ENCODE peak calls at places on chromosomes 12 and 14, in nine cellular contexts. Q, A, P, K, M, G, C, O and T are unnamed samples.

GRCh38 chr12:7832059-7832696 is 40.5 kb downstream of the SLC2A14 start:
- DNase-seq in M (peak; percentile 36), P (peak; percentile 50), Q (peak; percentile 46), C (no peak), A (peak; percentile 25), O (peak; percentile 66), K (no peak), G (peak; percentile 14), T (peak; percentile 72)

GRCh38 chr12:58529897-58530296 is 390.4 kb downstream of the LRIG3 start:
- DNase-seq in Q (no peak), G (no peak), M (no peak), K (no peak), O (no peak), C (no peak), P (peak; percentile 86), A (no peak), T (no peak)

GRCh38 chr12:6390084-6390799 is 6.3 kb downstream of the LTBR start:
- DNase-seq in K (no peak), O (no peak), P (no peak), M (no peak), Q (no peak), C (no peak), A (peak; percentile 72), G (no peak), T (no peak)

GRCh38 chr14:69056389-69056788 is 77.3 kb upstream of the ACTN1 start:
- DNase-seq in K (no peak), M (no peak), G (no peak), Q (no peak), A (no peak), C (peak; percentile 53), O (no peak), P (no peak), T (no peak)

GRCh38 chr14:67532998-67533753 is at the start of gene PLEKHH1:
- DNase-seq in A (peak; percentile 87), P (peak; percentile 80), K (no peak), C (peak; percentile 54), O (peak; percentile 84), Q (peak; percentile 74), M (peak; percentile 65), G (peak; percentile 73), T (no peak)

GRCh38 chr12:118760623-118761022 is 220.7 kb upstream of the SRRM4 start:
- DNase-seq in K (no peak), C (no peak), Q (no peak), G (no peak), P (no peak), A (no peak), O (no peak), M (no peak), T (no peak)

GRCh38 chr12:129819391-129819790 is 84.4 kb downstream of the TMEM132D start:
- DNase-seq in O (no peak), C (no peak), M (no peak), P (no peak), A (no peak), G (no peak), K (no peak), Q (no peak), T (no peak)

GRCh38 chr14:50037837-50038236 is 78.5 kb downstream of the VCPKMT start:
- DNase-seq in A (peak; percentile 35), Q (no peak), K (no peak), G (peak; percentile 35), M (no peak), P (no peak), O (no peak), C (peak; percentile 46), T (no peak)

GRCh38 chr14:87979689-87980088 is 13.3 kb downstream of the GALC start:
- DNase-seq in M (no peak), O (no peak), Q (no peak), A (no peak), K (no peak), C (no peak), G (no peak), P (no peak), T (no peak)

GRCh38 chr12:13187399-13187798 is 9.1 kb upstream of the EMP1 start:
- DNase-seq in C (no peak), O (no peak), G (no peak), A (no peak), Q (no peak), K (no peak), M (no peak), P (peak; percentile 91), T (no peak)

GRCh38 chr14:41785696-41786095 is 179.0 kb downstream of the LRFN5 start:
- DNase-seq in P (peak; percentile 21), O (no peak), Q (no peak), A (no peak), C (no peak), G (no peak), M (no peak), K (no peak), T (no peak)

DNA sequence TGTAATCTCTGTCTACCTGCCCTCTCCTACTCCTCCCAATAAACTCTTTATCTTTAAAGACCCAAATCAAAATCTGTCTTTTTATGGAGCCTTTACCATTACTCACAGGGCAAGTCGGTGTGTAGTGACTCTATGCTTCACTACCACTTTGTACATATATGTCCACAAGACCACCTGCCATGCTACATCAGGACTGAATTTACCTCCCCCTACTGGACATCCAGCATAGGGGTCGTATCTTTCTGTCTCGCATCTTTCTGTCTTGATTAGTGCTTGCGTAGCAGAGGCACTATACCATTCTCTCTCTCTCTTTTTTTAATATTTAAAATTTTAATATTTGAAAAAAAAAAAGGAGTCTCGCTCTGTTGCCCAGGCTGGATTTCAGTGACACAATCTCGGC is 587.5 kb downstream of the SOX5 start:
- DNase-seq in A (no peak), G (no peak), P (no peak), K (no peak), Q (no peak), C (no peak), O (no peak), M (no peak), T (no peak)
- TF ChIP-seq CTCF in A (no peak), G (no peak), P (no peak), K (no peak), Q (no peak), C (no peak), O (no peak), M (no peak), T (no peak)

GRCh38 chr14:56498112-56498511 is 81.5 kb upstream of the TMEM260 start:
- DNase-seq in G (no peak), M (no peak), O (no peak), P (no peak), A (no peak), K (no peak), C (no peak), Q (no peak), T (no peak)
- TF ChIP-seq CTCF in G (no peak), M (no peak), O (no peak), P (no peak), A (no peak), K (no peak), C (no peak), Q (no peak), T (no peak)

GRCh38 chr14:53621986-53622385 is 334.6 kb downstream of the BMP4 start:
- DNase-seq in P (no peak), M (no peak), C (no peak), A (no peak), K (no peak), O (no peak), Q (no peak), G (no peak), T (no peak)

GRCh38 chr14:53620890-53621289 is 335.7 kb downstream of the BMP4 start:
- DNase-seq in Q (no peak), A (no peak), M (no peak), O (no peak), K (no peak), C (no peak), P (no peak), G (no peak), T (no peak)

GRCh38 chr14:53620325-53620716 is 336.3 kb downstream of the BMP4 start:
- DNase-seq in C (no peak), M (no peak), O (no peak), K (no peak), G (no peak), A (no peak), Q (no peak), P (no peak), T (no peak)

GRCh38 chr14:53621433-53621832 is 335.2 kb downstream of the BMP4 start:
- DNase-seq in A (no peak), M (no peak), O (no peak), P (no peak), C (no peak), Q (no peak), K (no peak), G (no peak), T (no peak)

DNA sequence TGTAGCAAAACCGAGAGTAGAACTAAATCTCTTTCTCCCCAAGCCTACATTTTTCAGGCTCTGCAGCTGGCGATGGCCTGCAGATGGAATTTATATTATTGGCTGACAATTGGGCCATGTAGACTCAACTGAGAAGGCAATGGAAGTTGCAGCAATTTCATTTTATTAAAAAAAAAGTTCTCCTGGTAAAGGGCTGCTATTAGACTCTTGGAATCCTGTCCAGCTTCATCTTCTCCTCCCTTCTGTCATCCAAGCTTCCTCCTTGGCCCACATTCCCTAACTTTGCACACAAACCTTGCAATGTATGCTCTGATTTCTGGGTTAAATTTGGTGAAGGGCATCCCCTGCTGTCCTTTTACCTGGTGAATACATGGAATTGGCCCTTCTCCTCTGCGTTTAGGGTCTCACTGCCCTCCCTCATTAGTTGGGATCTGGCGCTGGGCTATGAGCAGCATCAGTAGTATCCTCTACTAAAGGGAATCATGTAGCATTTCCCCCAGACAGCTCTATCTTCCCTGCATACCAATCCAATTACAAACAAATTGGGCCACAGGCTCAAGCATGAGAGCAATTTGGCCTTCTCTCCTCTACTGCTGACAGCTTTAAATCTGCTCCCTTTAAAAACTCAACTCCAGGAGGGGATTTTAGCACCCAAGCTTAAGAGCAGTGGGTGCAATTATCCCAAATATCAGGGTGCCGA is 336.9 kb downstream of the BMP4 start:
- DNase-seq in M (no peak), G (no peak), P (peak; percentile 44), O (no peak), A (no peak), Q (no peak), C (peak; percentile 15), K (no peak), T (no peak)
- TF ChIP-seq CTCF in M (no peak), G (no peak), P (no peak), O (no peak), A (no peak), Q (no peak), C (no peak), K (no peak), T (no peak)

DNA sequence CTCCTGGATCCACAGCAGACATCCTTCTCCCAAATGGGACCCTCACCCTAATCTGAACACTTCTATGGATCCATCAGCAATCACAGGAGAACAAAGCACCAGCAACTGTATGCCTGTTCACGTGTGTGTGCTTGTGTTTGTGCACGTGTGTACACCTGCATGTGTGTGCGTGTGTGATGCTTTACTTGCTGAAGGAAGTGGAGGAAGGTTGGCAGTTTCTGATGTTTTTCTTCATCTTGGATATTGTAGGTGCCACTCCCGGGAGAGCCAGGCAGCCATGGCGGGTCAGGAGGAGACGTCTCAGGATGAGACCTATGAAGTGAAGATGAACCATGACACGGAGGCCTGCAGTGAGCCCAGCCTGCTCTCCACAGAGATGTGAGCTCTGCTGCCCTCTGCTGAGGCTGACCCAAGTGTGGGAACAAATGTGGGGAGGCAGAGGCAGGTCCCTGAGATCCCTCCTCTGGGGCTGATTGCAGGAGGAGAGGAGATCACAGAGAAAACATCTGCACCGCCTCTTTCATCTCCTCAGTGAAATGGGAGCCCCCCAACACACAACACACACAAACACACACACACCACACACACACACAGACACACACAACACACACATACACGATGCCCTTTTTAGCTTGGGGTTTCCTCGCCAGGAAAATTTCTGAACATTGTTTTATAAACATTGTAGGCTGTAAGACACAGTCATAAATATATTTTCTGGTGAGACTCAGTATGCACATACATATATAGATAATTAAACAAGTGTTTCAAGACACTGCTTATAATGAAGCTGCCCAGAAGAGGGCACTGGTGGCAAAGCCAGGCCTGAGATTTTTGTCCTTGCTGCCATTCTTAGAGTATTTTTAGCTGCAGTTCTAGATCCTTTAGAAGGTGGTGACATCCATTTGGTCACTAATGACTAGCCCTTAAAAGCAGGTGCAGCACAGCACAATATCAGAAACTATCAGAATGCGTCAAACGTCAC is 112.2 kb upstream of the FKBP4 start:
- DNase-seq in O (no peak), A (peak; percentile 60), C (no peak), P (peak; percentile 38), Q (peak; percentile 50), K (no peak), G (no peak), M (peak; percentile 28), T (no peak)
- TF ChIP-seq CTCF in O (peak; percentile 39), A (peak; percentile 28), C (peak; percentile 10), P (peak; percentile 55), Q (peak; percentile 17), K (no peak), G (peak; percentile 54), M (peak; percentile 15), T (peak; percentile 43)